ENCODE peak calls at places on chromosomes 7 and 10, in five cellular contexts. T is CD4-positive, alpha-beta T cell; Y is astrocyte of the cerebellum; U is endodermal cell; G is cardiac fibroblast. D is an unnamed sample.

GRCh38 chr7:604884-605531 is 85.4 kb upstream of the PDGFA start:
- DNase-seq in U (no peak), T (no peak), G (no peak), Y (no peak), D (no peak)

GRCh38 chr10:132059760-132060508 is 5.8 kb upstream of the JAKMIP3 start:
- DNase-seq in G (no peak), Y (no peak), U (no peak), T (no peak), D (no peak)

GRCh38 chr7:139648941-139649425 is 125.5 kb downstream of the CLEC2L start:
- DNase-seq in U (no peak), Y (no peak), G (no peak), T (no peak), D (no peak)

GRCh38 chr7:50940621-50941020 is 157.9 kb upstream of the GRB10 start:
- DNase-seq in U (no peak), Y (peak; percentile 31), G (peak; percentile 9), T (no peak), D (no peak)

GRCh38 chr7:48130658-48131108 is 40.6 kb upstream of the ABCA13 start:
- DNase-seq in G (no peak), Y (no peak), T (no peak), U (no peak), D (no peak)

GRCh38 chr7:29684787-29685650 is 121.3 kb upstream of the WIPF3 start:
- DNase-seq in U (peak; percentile 91), G (peak; percentile 78), T (no peak), Y (peak; percentile 27), D (peak; percentile 92)

GRCh38 chr7:73770002-73770859 is at the start of gene CLDN3:
- DNase-seq in Y (no peak), T (peak; percentile 2), G (no peak), U (peak; percentile 96), D (peak; percentile 88)

GRCh38 chr7:66758964-66759628 is 18.6 kb downstream of the RABGEF1 start:
- DNase-seq in Y (no peak), G (peak; percentile 14), U (no peak), T (no peak), D (no peak)

GRCh38 chr7:106031271-106032029 is 68.4 kb downstream of the CDHR3 start:
- DNase-seq in G (peak; percentile 50), U (peak; percentile 63), Y (no peak), T (no peak), D (no peak)

GRCh38 chr7:114922652-114923402 is 933 bp downstream of the MDFIC start:
- DNase-seq in U (peak; percentile 68), T (peak; percentile 38), Y (no peak), G (peak; percentile 88), D (peak; percentile 45)

GRCh38 chr7:147771344-147771743 is 819.2 kb upstream of the C7orf33 start:
- DNase-seq in G (no peak), Y (no peak), T (no peak), U (no peak), D (peak; percentile 26)

GRCh38 chr10:54833029-54833428 is 32.0 kb upstream of the PCDH15 start:
- DNase-seq in G (no peak), Y (no peak), T (no peak), U (no peak), D (no peak)

GRCh38 chr10:69362471-69362954 is 54.2 kb downstream of the TACR2 start:
- DNase-seq in T (peak; percentile 9), U (no peak), Y (no peak), G (peak; percentile 72), D (no peak)

GRCh38 chr10:70508912-70509366 is 30.4 kb downstream of the PALD1 start:
- DNase-seq in Y (no peak), G (peak; percentile 48), T (no peak), U (peak; percentile 69), D (peak; percentile 63)

GRCh38 chr10:75350791-75351190 is 50.8 kb downstream of the ZNF503 start:
- DNase-seq in U (no peak), Y (peak; percentile 19), T (no peak), G (peak; percentile 12), D (no peak)

GRCh38 chr10:46544989-46545791 is 11.3 kb downstream of the GPRIN2 start:
- DNase-seq in T (no peak), Y (no peak), G (peak; percentile 33), U (peak; percentile 76), D (peak; percentile 49)

GRCh38 chr10:96921655-96922054 is 89.6 kb downstream of the LCOR start:
- DNase-seq in U (no peak), Y (no peak), G (no peak), T (no peak), D (no peak)

GRCh38 chr10:71070741-71071140 is 141.6 kb upstream of the UNC5B start:
- DNase-seq in G (no peak), T (no peak), Y (no peak), U (no peak), D (no peak)

GRCh38 chr7:98909487-98909886 is 31.2 kb downstream of the TRRAP start:
- DNase-seq in T (no peak), G (no peak), U (no peak), Y (no peak), D (no peak)

GRCh38 chr10:119509909-119510451 is 32.5 kb downstream of the RGS10 start:
- DNase-seq in U (no peak), Y (no peak), G (peak; percentile 38), T (no peak), D (no peak)

GRCh38 chr7:135784013-135784412 is 35.4 kb upstream of the FAM180A start:
- DNase-seq in T (no peak), Y (no peak), U (no peak), G (no peak), D (no peak)

GRCh38 chr10:68103867-68104255 is 5.4 kb upstream of the MYPN start:
- DNase-seq in U (no peak), T (no peak), Y (no peak), G (no peak), D (no peak)

GRCh38 chr10:34109952-34110702 is 705.0 kb downstream of the PARD3 start:
- DNase-seq in U (no peak), G (no peak), Y (peak; percentile 81), T (no peak), D (peak; percentile 20)

GRCh38 chr10:97168645-97169044 is 17.1 kb downstream of the SLIT1 start:
- DNase-seq in Y (no peak), U (no peak), T (no peak), G (no peak), D (no peak)

GRCh38 chr10:89741126-89741762 is 39.9 kb downstream of the KIF20B start:
- DNase-seq in Y (no peak), T (no peak), U (no peak), G (no peak), D (peak; percentile 15)

GRCh38 chr10:118308664-118309063 is 33.5 kb downstream of the FAM204A start:
- DNase-seq in Y (no peak), U (peak; percentile 69), T (no peak), G (no peak), D (peak; percentile 33)

GRCh38 chr7:146096994-146097393 is 19.6 kb upstream of the CNTNAP2 start:
- DNase-seq in T (no peak), Y (no peak), U (peak; percentile 86), G (no peak), D (peak; percentile 63)

GRCh38 chr7:47771301-47771989 is 176.8 kb downstream of the PKD1L1 start:
- DNase-seq in Y (no peak), G (peak; percentile 38), T (no peak), U (no peak), D (no peak)

GRCh38 chr7:256461-256940 is 33.5 kb upstream of the FOXL3 start:
- DNase-seq in T (no peak), G (no peak), Y (no peak), U (no peak), D (no peak)

DNA sequence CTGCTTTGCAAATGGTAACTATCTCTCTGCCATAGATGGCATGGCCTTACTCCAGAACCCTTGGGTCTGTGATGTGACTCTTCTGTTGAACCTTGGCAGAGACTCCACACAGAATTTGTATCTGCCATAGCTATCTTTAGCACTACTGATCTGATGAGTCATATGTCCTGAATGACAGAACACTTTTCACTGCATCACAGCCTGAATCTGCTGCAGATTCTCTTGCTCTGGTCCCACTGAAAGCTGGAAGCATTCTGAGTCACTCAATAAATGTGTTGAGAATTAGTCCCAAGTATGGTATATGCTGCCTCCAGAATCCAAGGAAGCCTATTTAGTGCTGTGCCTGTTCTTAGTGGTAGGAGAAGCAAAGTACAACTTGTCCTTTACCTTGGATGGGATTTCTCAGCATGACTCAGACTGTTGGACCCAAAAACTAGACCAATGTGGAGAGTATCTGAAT is 39.5 kb upstream of the ANKRD1 start:
- DNase-seq in U (no peak), G (peak; percentile 70), T (no peak), Y (no peak), D (no peak)
- TF ChIP-seq CTCF in U (no peak), G (no peak), T (no peak), Y (no peak), D (no peak)

DNA sequence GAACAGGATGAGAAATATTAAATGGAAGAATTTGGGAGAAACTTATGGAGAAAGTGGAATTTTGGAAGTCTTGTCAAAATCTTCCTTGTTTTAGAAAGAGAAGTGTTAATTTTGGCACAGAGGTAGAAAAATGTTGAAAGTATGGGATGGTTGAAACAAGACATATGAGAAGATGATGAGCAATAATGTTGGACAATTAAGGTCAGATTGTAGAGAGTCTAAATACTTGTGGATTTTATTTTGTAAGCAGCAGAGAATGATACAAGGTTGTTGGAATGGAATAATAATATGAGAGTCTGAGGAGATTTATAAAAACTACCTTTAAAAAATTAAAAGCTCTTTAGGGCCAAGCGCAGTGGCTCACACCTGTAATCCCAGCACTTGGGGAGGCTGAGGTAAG is 34.6 kb downstream of the PHTF2 start:
- DNase-seq in G (no peak), T (no peak), U (no peak), Y (no peak), D (no peak)
- TF ChIP-seq CTCF in G (no peak), T (no peak), U (no peak), Y (no peak), D (no peak)

DNA sequence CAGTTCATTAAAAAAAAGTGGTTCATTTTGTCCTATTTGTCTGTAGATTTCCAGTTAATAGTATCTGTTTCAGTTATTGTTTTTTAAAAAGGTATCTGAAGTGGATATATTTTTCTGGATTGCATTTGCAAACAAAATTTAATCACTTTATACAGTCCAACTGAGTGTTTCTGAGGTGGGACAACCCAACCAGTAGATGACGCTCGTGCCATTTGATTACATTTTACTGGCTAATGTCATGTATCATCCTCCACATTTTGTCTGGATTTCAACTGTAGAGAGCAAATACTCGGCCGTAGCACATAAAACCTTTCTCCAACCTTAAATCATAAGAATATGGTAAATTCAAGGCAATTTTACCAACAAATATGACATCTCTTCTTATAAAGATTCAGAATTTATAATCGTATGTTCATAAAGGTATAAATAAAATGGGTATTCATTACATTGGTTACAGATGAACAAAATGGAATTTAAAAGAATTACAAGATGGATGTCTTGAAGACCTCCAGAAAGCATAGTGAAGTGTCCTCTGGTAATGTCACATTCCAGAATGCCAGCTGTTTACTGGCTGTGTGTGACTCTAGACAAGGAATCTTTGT is 789.0 kb downstream of the PHTF2 start:
- DNase-seq in G (peak; percentile 22), Y (no peak), U (no peak), T (no peak), D (peak; percentile 15)
- TF ChIP-seq CTCF in G (peak; percentile 18), Y (peak; percentile 13), U (peak; percentile 69), T (no peak), D (peak; percentile 46)

GRCh38 chr7:148964510-148965267 is 63.6 kb downstream of the PDIA4 start:
- DNase-seq in U (no peak), T (no peak), G (no peak), Y (no peak), D (peak; percentile 18)

GRCh38 chr7:148962515-148962822 is 65.8 kb downstream of the PDIA4 start:
- DNase-seq in T (no peak), Y (no peak), G (no peak), U (no peak), D (no peak)

GRCh38 chr7:148963583-148964509 is 64.5 kb downstream of the PDIA4 start:
- DNase-seq in G (peak; percentile 28), T (no peak), U (peak; percentile 60), Y (no peak), D (peak; percentile 26)

GRCh38 chr7:148962823-148963582 is 65.3 kb downstream of the PDIA4 start:
- DNase-seq in T (peak; percentile 42), Y (no peak), G (peak; percentile 82), U (peak; percentile 81), D (peak; percentile 61)

GRCh38 chr7:148967032-148967372 is 61.3 kb downstream of the PDIA4 start:
- DNase-seq in T (no peak), U (no peak), G (no peak), Y (no peak), D (no peak)
- TF ChIP-seq CTCF in T (peak; percentile 51), U (no peak), G (no peak), Y (no peak), D (no peak)